ENCODE peak calls at places on chromosomes 11 and 22, in five cellular contexts. Q, G, E, K and N are unnamed samples.

GRCh38 chr11:6357222-6357621 is 33.1 kb upstream of the SMPD1 start:
- DNase-seq in Q (no peak), G (no peak), E (no peak), K (no peak), N (no peak)

GRCh38 chr11:86632499-86633269 is 39.7 kb downstream of the ME3 start:
- DNase-seq in Q (no peak), G (peak), E (peak), K (peak), N (peak)

GRCh38 chr11:113023228-113023627 is 62.0 kb downstream of the NCAM1 start:
- DNase-seq in Q (no peak), G (no peak), E (no peak), K (no peak), N (no peak)

GRCh38 chr22:48560389-48560751 is 1267.3 kb downstream of the BRD1 start:
- DNase-seq in Q (no peak), G (no peak), E (no peak), K (no peak), N (no peak)

GRCh38 chr11:67240575-67241389 is 25.5 kb upstream of the GRK2 start:
- DNase-seq in Q (no peak), G (no peak), E (peak), K (peak), N (no peak)

GRCh38 chr11:27497284-27497866 is 9.2 kb downstream of the LIN7C start:
- DNase-seq in Q (no peak), G (no peak), E (peak), K (no peak), N (no peak)

GRCh38 chr11:36564376-36565032 is 3.3 kb upstream of the RAG1 start:
- DNase-seq in Q (peak), G (peak), E (peak), K (peak), N (peak)

GRCh38 chr11:2135648-2136201 is 3.5 kb downstream of the IGF2 start:
- DNase-seq in Q (no peak), G (no peak), E (no peak), K (no peak), N (no peak)

GRCh38 chr22:24554316-24555159 is at the start of gene GUCD1:
- DNase-seq in Q (no peak), G (no peak), E (no peak), K (no peak), N (peak)

GRCh38 chr11:88631497-88631896 is 294.0 kb upstream of the CTSC start:
- DNase-seq in Q (no peak), G (peak), E (no peak), K (no peak), N (no peak)

GRCh38 chr11:34613462-34614183 is 7.3 kb upstream of the EHF start:
- DNase-seq in Q (no peak), G (no peak), E (no peak), K (no peak), N (no peak)

GRCh38 chr11:88484873-88485621 is 147.5 kb upstream of the CTSC start:
- DNase-seq in Q (peak), G (peak), E (peak), K (peak), N (peak)

GRCh38 chr22:21641795-21642583 is at the start of gene SDF2L1:
- DNase-seq in Q (peak), G (peak), E (peak), K (peak), N (peak)

GRCh38 chr22:39317756-39318506 is 1.5 kb downstream of the RPL3 start:
- DNase-seq in Q (no peak), G (no peak), E (no peak), K (no peak), N (no peak)

GRCh38 chr11:26994579-26995210 is 783 bp downstream of the FIBIN start:
- DNase-seq in Q (peak), G (no peak), E (no peak), K (no peak), N (no peak)

GRCh38 chr22:46239261-46240048 is 10.6 kb downstream of the CDPF1 start:
- DNase-seq in Q (no peak), G (no peak), E (no peak), K (no peak), N (no peak)

GRCh38 chr22:35458547-35459422 is 58.8 kb downstream of the MCM5 start:
- DNase-seq in Q (no peak), G (no peak), E (no peak), K (no peak), N (no peak)

GRCh38 chr22:38758276-38758945 is 2.6 kb upstream of the SUN2 start:
- DNase-seq in Q (no peak), G (no peak), E (no peak), K (no peak), N (no peak)

GRCh38 chr11:63866211-63866610 is 27.3 kb downstream of the MARK2 start:
- DNase-seq in Q (no peak), G (no peak), E (no peak), K (peak), N (no peak)

GRCh38 chr11:64916848-64917662 is at the start of gene ATG2A:
- DNase-seq in Q (peak), G (peak), E (peak), K (peak), N (peak)

GRCh38 chr11:130388607-130389205 is 39.7 kb downstream of the ADAMTS8 start:
- DNase-seq in Q (no peak), G (no peak), E (no peak), K (no peak), N (no peak)

GRCh38 chr11:130389315-130389935 is 39.0 kb downstream of the ADAMTS8 start:
- DNase-seq in Q (no peak), G (no peak), E (no peak), K (no peak), N (no peak)

GRCh38 chr11:130391692-130392091 is 36.7 kb downstream of the ADAMTS8 start:
- DNase-seq in Q (no peak), G (no peak), E (no peak), K (no peak), N (no peak)

DNA sequence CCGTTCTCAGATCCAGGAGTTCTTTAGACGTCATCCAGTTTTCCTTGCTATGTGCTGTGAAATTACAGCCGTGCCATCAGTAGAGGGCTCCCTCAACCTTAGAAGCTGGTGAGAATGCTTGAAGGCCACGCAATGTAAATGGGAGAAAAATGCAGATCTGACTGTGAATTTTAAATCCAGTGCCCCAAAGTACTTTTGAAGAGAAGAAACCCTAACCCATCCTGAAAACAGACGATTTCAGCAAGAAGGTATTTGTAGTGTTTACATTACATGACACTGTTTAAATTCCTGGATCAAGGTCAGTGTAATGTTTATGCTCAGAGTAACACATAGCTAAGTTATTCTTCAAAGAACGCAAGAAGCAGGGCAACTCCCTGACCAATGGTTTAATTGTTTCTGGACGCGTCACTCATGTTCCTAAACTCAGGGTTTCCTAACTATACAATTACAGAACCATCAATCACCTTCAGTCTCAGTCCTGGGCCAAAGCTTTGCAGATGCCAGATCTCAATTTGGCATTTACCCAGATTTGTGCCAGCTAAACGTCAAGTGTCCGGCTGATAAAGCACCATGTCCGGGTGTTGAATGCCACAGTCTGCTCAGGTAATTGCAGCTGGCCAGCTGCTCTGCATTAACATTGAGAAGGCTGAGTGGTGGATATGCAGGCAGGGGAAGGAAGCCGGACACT is 38.2 kb downstream of the ADAMTS8 start:
- DNase-seq in Q (no peak), G (no peak), E (peak), K (no peak), N (peak)
- TF ChIP-seq SUZ12 in Q (no peak), G (no peak), E (no peak), K (no peak), N (no peak)

GRCh38 chr11:131422491-131422890 is 52.1 kb downstream of the NTM start:
- DNase-seq in Q (no peak), G (no peak), E (no peak), K (no peak), N (no peak)
- TF ChIP-seq SUZ12 in Q (no peak), G (no peak), E (no peak), K (no peak), N (no peak)

GRCh38 chr11:638616-639323 is 1.7 kb downstream of the DRD4 start:
- DNase-seq in Q (peak), G (no peak), E (no peak), K (no peak), N (no peak)

GRCh38 chr11:635945-636510 is 1.0 kb upstream of the DRD4 start:
- DNase-seq in Q (peak), G (no peak), E (no peak), K (no peak), N (no peak)

GRCh38 chr11:637593-638507 is 781 bp downstream of the DRD4 start:
- DNase-seq in Q (peak), G (no peak), E (no peak), K (no peak), N (no peak)

GRCh38 chr11:637333-637592 is 194 bp downstream of the DRD4 start:
- DNase-seq in Q (no peak), G (no peak), E (no peak), K (no peak), N (no peak)

DNA sequence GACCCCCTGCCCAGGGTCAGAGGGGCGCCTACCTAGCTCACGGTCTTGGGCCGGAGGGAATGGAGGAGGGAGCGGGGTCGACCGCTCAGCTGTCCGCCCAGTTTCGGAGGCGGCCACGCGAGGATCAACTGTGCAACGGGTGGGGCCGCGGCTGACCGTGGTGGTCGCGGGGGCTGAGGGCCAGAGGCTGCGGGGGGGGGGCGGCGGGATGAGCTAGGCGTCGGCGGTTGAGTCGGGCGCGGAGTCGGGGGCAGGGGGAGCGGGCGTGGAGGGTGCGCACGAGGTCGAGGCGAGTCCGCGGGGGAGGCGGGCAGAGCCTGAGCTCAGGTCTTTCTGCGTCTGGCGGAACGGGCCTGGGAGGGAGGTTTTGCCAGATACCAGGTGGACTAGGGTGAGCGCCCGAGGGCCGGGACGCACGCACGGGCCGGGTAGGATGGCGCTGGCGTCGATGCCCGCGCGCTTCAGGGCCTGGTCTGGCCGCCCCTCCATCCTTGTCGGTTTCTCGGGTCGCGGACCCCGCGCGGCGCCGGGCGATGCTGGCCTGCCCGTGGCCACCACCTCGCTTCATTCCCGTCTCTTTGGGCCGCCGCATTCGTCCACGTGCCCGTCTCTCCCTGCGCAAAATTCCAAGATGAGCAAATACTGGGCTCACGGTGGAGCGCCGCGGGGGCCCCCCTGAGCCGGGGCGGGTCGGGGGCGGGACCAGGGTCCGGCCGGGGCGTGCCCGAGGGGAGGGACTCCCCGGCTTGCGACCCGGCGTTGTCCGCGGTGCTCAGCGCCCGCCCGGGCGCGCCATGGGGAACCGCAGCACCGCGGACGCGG is at the start of gene DRD4:
- DNase-seq in Q (peak), G (no peak), E (no peak), K (no peak), N (no peak)
- TF ChIP-seq SUZ12 in Q (no peak), G (no peak), E (no peak), K (no peak), N (no peak)

GRCh38 chr11:59668188-59668949 is 468 bp downstream of the PATL1 start:
- DNase-seq in Q (peak), G (peak), E (peak), K (no peak), N (no peak)
- TF ChIP-seq SUZ12 in Q (no peak), G (no peak), E (no peak), K (no peak), N (no peak)

GRCh38 chr11:8267280-8267679 is 3.6 kb upstream of the LMO1 start:
- DNase-seq in Q (no peak), G (no peak), E (no peak), K (no peak), N (no peak)

GRCh38 chr11:8263769-8264410 is at the start of gene LMO1:
- DNase-seq in Q (peak), G (peak), E (peak), K (no peak), N (peak)

GRCh38 chr11:8266246-8267241 is 2.9 kb upstream of the LMO1 start:
- DNase-seq in Q (no peak), G (no peak), E (no peak), K (no peak), N (no peak)

GRCh38 chr11:8267831-8268529 is 4.3 kb upstream of the LMO1 start:
- DNase-seq in Q (peak), G (no peak), E (no peak), K (no peak), N (no peak)

DNA sequence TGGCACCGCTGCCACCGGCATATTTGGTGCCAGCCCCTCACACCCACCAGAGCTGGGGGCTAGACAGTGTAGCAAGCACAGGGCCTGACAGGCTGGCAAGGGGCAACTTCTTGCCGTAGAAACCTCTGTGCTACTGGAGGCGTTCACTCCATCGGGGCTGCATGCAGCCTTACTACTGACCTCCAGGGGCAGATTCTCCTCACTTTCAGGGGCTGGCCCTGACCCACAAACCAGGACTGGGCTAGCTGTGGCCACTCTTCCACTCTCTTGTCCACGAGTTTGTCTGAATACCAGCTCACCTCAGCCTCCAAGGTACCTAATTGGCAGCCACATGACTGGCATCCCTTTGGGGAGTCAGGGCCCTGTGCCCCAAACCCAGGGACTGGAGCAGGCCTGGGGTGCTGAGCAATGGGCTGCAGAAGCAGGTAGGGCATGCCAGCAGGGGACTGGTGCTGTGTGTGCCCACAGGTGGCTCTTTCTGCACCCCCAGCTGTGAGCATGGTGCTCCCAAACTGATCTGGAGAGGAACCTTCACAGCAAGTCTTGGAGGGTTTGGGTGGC is 2.1 kb upstream of the LMO1 start:
- DNase-seq in Q (no peak), G (no peak), E (no peak), K (no peak), N (peak)
- TF ChIP-seq SUZ12 in Q (no peak), G (no peak), E (no peak), K (no peak), N (no peak)

DNA sequence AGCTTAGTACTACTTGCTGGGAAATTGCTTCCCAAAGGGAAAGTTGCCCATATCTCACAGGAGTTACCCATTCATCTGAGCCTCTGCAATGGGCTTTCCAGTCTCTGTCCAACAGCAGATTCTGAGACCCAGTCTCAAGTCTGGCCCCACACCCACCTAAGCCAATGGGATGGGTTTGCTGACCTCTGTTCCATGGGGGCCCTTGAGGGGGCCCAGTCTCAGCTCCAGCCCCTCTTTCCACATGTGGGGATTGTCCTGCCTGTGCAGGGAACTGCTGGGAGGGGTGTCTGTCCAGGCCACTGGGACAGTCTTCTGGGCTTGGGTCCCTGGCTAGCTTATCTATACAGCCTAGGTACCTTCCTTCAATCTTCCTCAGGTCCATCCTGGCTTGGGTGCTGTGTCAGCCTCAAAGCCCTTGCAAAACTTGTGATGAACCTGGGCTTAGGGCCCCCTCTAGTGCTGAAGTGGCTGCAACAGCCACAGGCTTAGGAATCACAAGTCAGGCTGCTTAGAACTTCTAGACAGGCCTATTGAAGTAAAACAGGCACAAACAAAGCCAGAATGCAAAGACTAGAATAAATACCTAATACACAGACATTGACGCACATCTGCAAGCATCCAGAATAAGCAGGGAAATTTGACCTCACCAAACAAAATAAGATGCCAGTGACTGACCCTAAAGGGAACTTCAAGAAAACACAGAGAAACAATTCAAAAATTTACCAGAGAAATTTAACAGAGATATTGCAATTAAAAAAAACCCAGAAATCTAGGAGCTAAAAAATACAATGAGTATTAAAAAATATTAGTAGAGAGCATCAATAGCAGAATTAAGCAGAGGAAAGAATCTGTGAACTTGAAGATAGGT is 11.7 kb upstream of the PATL1 start:
- DNase-seq in Q (peak), G (peak), E (peak), K (peak), N (peak)
- TF ChIP-seq SUZ12 in Q (no peak), G (no peak), E (no peak), K (no peak), N (no peak)

DNA sequence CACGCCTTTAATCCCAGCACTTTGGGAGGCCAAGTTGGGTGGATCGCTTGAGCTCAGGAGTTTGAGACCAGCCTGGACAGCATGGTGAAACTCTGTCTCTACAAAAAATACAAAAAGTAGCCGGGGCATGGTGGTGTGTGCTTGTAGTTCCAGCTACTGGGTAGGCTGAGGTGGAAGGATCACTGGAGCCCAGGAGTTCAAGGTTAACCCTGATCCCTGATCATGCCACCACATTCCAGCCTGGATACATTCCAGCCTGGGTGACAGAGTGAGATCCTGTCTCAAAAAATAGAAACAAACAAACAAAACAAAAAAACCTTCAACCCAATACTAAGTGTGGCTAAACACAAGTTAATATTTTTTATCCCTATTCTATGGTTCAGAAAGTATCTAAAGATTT is 66.4 kb upstream of the CLNS1A start:
- DNase-seq in Q (no peak), G (no peak), E (peak), K (no peak), N (no peak)
- TF ChIP-seq SUZ12 in Q (no peak), G (no peak), E (no peak), K (no peak), N (no peak)